ENCODE peak calls at places on chromosomes 7 and 10, in eight cellular contexts. One of them, this sample, is unnamed.

GRCh38 chr10:107733731-107734130 is 569.2 kb upstream of the SORCS1 start:
- DNase-seq in NCI-H2081: no peak
- DNase-seq in T-helper 9 cell: no peak
- DNase-seq in left ventricle myocardium inferior: no peak
- DNase-seq in body of pancreas: no peak
- DNase-seq in AG08396: no peak
- DNase-seq in ACHN: no peak
- DNase-seq in left colon: no peak
- DNase-seq in this sample: no peak

GRCh38 chr7:130995252-130996081 is 261.5 kb upstream of the KLF14 start:
- DNase-seq in NCI-H2081: no peak
- DNase-seq in T-helper 9 cell: no peak
- DNase-seq in left ventricle myocardium inferior: no peak
- DNase-seq in body of pancreas: peak
- DNase-seq in AG08396: no peak
- DNase-seq in ACHN: no peak
- DNase-seq in left colon: peak
- DNase-seq in this sample: no peak

GRCh38 chr7:113087278-113087998 is 811 bp upstream of the GPR85 start:
- DNase-seq in NCI-H2081: peak
- DNase-seq in T-helper 9 cell: no peak
- DNase-seq in left ventricle myocardium inferior: no peak
- DNase-seq in body of pancreas: no peak
- DNase-seq in AG08396: peak
- DNase-seq in ACHN: peak
- DNase-seq in left colon: no peak
- DNase-seq in this sample: no peak

GRCh38 chr7:33710608-33711007 is 194.7 kb upstream of the BMPER start:
- DNase-seq in NCI-H2081: no peak
- DNase-seq in T-helper 9 cell: no peak
- DNase-seq in left ventricle myocardium inferior: no peak
- DNase-seq in body of pancreas: no peak
- DNase-seq in AG08396: no peak
- DNase-seq in ACHN: no peak
- DNase-seq in left colon: no peak
- DNase-seq in this sample: no peak

GRCh38 chr10:11345224-11346054 is 266.0 kb downstream of the USP6NL start:
- DNase-seq in NCI-H2081: peak
- DNase-seq in T-helper 9 cell: no peak
- DNase-seq in left ventricle myocardium inferior: no peak
- DNase-seq in body of pancreas: no peak
- DNase-seq in AG08396: no peak
- DNase-seq in ACHN: peak
- DNase-seq in left colon: peak
- DNase-seq in this sample: no peak

GRCh38 chr7:121301441-121302213 is 27.2 kb upstream of the WNT16 start:
- DNase-seq in NCI-H2081: no peak
- DNase-seq in T-helper 9 cell: no peak
- DNase-seq in left ventricle myocardium inferior: no peak
- DNase-seq in body of pancreas: no peak
- DNase-seq in AG08396: no peak
- DNase-seq in ACHN: no peak
- DNase-seq in left colon: no peak
- DNase-seq in this sample: no peak

GRCh38 chr10:5234106-5234877 is 37.7 kb downstream of the AKR1C4 start:
- DNase-seq in NCI-H2081: peak
- DNase-seq in T-helper 9 cell: no peak
- DNase-seq in left ventricle myocardium inferior: no peak
- DNase-seq in body of pancreas: peak
- DNase-seq in AG08396: peak
- DNase-seq in ACHN: no peak
- DNase-seq in left colon: peak
- DNase-seq in this sample: no peak

GRCh38 chr10:11595395-11595692 is 16.1 kb downstream of the USP6NL start:
- DNase-seq in NCI-H2081: no peak
- DNase-seq in T-helper 9 cell: no peak
- DNase-seq in left ventricle myocardium inferior: no peak
- DNase-seq in body of pancreas: no peak
- DNase-seq in AG08396: peak
- DNase-seq in ACHN: no peak
- DNase-seq in left colon: no peak
- DNase-seq in this sample: no peak

GRCh38 chr7:18978108-18978495 is 139.3 kb downstream of the TWIST1 start:
- DNase-seq in NCI-H2081: no peak
- DNase-seq in T-helper 9 cell: no peak
- DNase-seq in left ventricle myocardium inferior: no peak
- DNase-seq in body of pancreas: no peak
- DNase-seq in AG08396: peak
- DNase-seq in ACHN: peak
- DNase-seq in left colon: no peak
- DNase-seq in this sample: no peak

GRCh38 chr7:142519790-142520078 is 229.5 kb upstream of the PRSS1 start:
- DNase-seq in NCI-H2081: no peak
- DNase-seq in T-helper 9 cell: no peak
- DNase-seq in left ventricle myocardium inferior: no peak
- DNase-seq in body of pancreas: no peak
- DNase-seq in AG08396: no peak
- DNase-seq in ACHN: no peak
- DNase-seq in left colon: no peak
- DNase-seq in this sample: no peak

GRCh38 chr7:130910949-130911944 is 177.2 kb upstream of the KLF14 start:
- DNase-seq in NCI-H2081: no peak
- DNase-seq in T-helper 9 cell: no peak
- DNase-seq in left ventricle myocardium inferior: no peak
- DNase-seq in body of pancreas: no peak
- DNase-seq in AG08396: no peak
- DNase-seq in ACHN: peak
- DNase-seq in left colon: no peak
- DNase-seq in this sample: no peak

GRCh38 chr7:105878746-105879605 is 2.6 kb upstream of the ATXN7L1 start:
- DNase-seq in NCI-H2081: peak
- DNase-seq in T-helper 9 cell: no peak
- DNase-seq in left ventricle myocardium inferior: no peak
- DNase-seq in body of pancreas: no peak
- DNase-seq in AG08396: no peak
- DNase-seq in ACHN: no peak
- DNase-seq in left colon: no peak
- DNase-seq in this sample: no peak

GRCh38 chr7:112036071-112036470 is 170.1 kb downstream of the DOCK4 start:
- DNase-seq in NCI-H2081: no peak
- DNase-seq in T-helper 9 cell: no peak
- DNase-seq in left ventricle myocardium inferior: no peak
- DNase-seq in body of pancreas: no peak
- DNase-seq in AG08396: peak
- DNase-seq in ACHN: no peak
- DNase-seq in left colon: no peak
- DNase-seq in this sample: no peak

GRCh38 chr10:103696411-103697145 is 158.8 kb downstream of the SH3PXD2A start:
- DNase-seq in NCI-H2081: no peak
- DNase-seq in T-helper 9 cell: peak
- DNase-seq in left ventricle myocardium inferior: peak
- DNase-seq in body of pancreas: peak
- DNase-seq in AG08396: peak
- DNase-seq in ACHN: peak
- DNase-seq in left colon: peak
- DNase-seq in this sample: no peak

GRCh38 chr7:131302876-131303707 is 24.6 kb upstream of the MKLN1 start:
- DNase-seq in NCI-H2081: peak
- DNase-seq in T-helper 9 cell: no peak
- DNase-seq in left ventricle myocardium inferior: peak
- DNase-seq in body of pancreas: peak
- DNase-seq in AG08396: peak
- DNase-seq in ACHN: peak
- DNase-seq in left colon: no peak
- DNase-seq in this sample: peak

GRCh38 chr7:21944616-21945373 is 904 bp downstream of the CDCA7L start:
- DNase-seq in NCI-H2081: peak
- DNase-seq in T-helper 9 cell: peak
- DNase-seq in left ventricle myocardium inferior: peak
- DNase-seq in body of pancreas: peak
- DNase-seq in AG08396: no peak
- DNase-seq in ACHN: peak
- DNase-seq in left colon: peak
- DNase-seq in this sample: peak

GRCh38 chr7:96388620-96389383 is 66.9 kb upstream of the SLC25A13 start:
- DNase-seq in NCI-H2081: no peak
- DNase-seq in T-helper 9 cell: no peak
- DNase-seq in left ventricle myocardium inferior: no peak
- DNase-seq in body of pancreas: no peak
- DNase-seq in AG08396: peak
- DNase-seq in ACHN: peak
- DNase-seq in left colon: no peak
- DNase-seq in this sample: no peak

This sample was measured in ovary.